ENCODE peak calls at places on chromosomes 12 and 14, in nine cellular contexts. G is T-helper 2 cell; M is NCI-H460; K is NCI-H1694; P is central memory CD4-positive, alpha-beta T cell; A is AG08396; X is AG10803; O is stimulated activated CD4-positive, alpha-beta T cell treated with anti-CD3 and anti-CD28 coated beads, TNF-alpha, amount 100 ng/mL, for 48 hours; T is skeletal muscle cell. D is an unnamed sample.
A peak's percentile ranks its signal among the peaks of the same experiment; 100 is the strongest.

GRCh38 chr14:68168460-68169109 is 349.0 kb downstream of the RAD51B start:
- DNase-seq in X (no peak), A (no peak), P (no peak), T (no peak), M (no peak), O (no peak), G (no peak), K (no peak), D (no peak)

GRCh38 chr12:51959921-51960320 is 8.4 kb downstream of the ACVR1B start:
- DNase-seq in O (no peak), T (no peak), M (no peak), G (no peak), K (no peak), P (no peak), X (no peak), A (no peak), D (no peak)

GRCh38 chr12:49092086-49092815 is 2.4 kb downstream of the DHH start:
- DNase-seq in P (peak; percentile 42), K (no peak), M (peak; percentile 40), X (no peak), G (peak; percentile 36), T (no peak), O (no peak), A (peak; percentile 70), D (peak; percentile 83)

GRCh38 chr12:124640096-124640495 is 72.7 kb upstream of the NCOR2 start:
- DNase-seq in G (no peak), P (no peak), K (no peak), A (peak; percentile 64), T (no peak), O (no peak), M (peak; percentile 58), X (peak; percentile 44), D (no peak)

GRCh38 chr12:76878045-76878898 is 547 bp downstream of the CSRP2 start:
- DNase-seq in O (no peak), A (peak; percentile 39), K (no peak), G (no peak), T (no peak), M (no peak), X (no peak), P (no peak), D (no peak)

GRCh38 chr12:50635356-50635755 is 128.5 kb upstream of the ATF1 start:
- DNase-seq in T (no peak), O (no peak), K (no peak), A (no peak), X (no peak), G (no peak), M (no peak), P (no peak), D (no peak)

GRCh38 chr12:12266389-12266872 is 413 bp downstream of the LRP6 start:
- DNase-seq in O (no peak), M (no peak), A (peak; percentile 31), P (no peak), K (no peak), X (no peak), T (no peak), G (no peak), D (no peak)

GRCh38 chr12:92503977-92504966 is 198.5 kb upstream of the PLEKHG7 start:
- DNase-seq in A (no peak), X (no peak), P (no peak), T (no peak), M (no peak), O (no peak), G (no peak), K (peak; percentile 19), D (no peak)

GRCh38 chr12:90342081-90342480 is 612.9 kb downstream of the CCER1 start:
- DNase-seq in X (peak; percentile 9), G (no peak), M (no peak), P (no peak), O (no peak), A (no peak), T (no peak), K (no peak), D (no peak)

GRCh38 chr12:122459211-122459610 is 36.7 kb upstream of the CLIP1 start:
- DNase-seq in M (no peak), K (no peak), A (no peak), G (no peak), X (no peak), O (no peak), T (no peak), P (no peak), D (no peak)

GRCh38 chr14:96145116-96145864 is 59.3 kb upstream of the BDKRB2 start:
- DNase-seq in G (no peak), P (no peak), A (peak; percentile 54), O (no peak), K (no peak), M (no peak), X (peak; percentile 85), T (no peak), D (no peak)

GRCh38 chr14:22598896-22599244 is 770 bp downstream of the ABHD4 start:
- DNase-seq in G (no peak), P (peak; percentile 28), O (peak; percentile 22), M (peak; percentile 67), K (no peak), X (peak; percentile 60), T (no peak), A (peak; percentile 72), D (no peak)

GRCh38 chr14:90922141-90922540 is 105.9 kb upstream of the TTC7B start:
- DNase-seq in G (no peak), O (no peak), M (no peak), A (no peak), X (no peak), K (no peak), T (no peak), P (no peak), D (no peak)

GRCh38 chr12:76236640-76237039 is 111.6 kb downstream of the BBS10 start:
- DNase-seq in P (no peak), A (no peak), O (no peak), G (no peak), T (no peak), M (no peak), K (no peak), X (no peak), D (no peak)

GRCh38 chr14:51539571-51540037 is 112.1 kb upstream of the FRMD6 start:
- DNase-seq in G (no peak), P (no peak), T (peak; percentile 73), O (no peak), A (peak; percentile 66), K (no peak), M (no peak), X (peak; percentile 91), D (no peak)

GRCh38 chr12:105301696-105302095 is 28.8 kb upstream of the C12orf75 start:
- DNase-seq in K (no peak), O (no peak), T (no peak), M (no peak), A (no peak), P (no peak), X (no peak), G (no peak), D (no peak)

GRCh38 chr14:22314183-22314820 is 274.7 kb downstream of the DAD1 start:
- DNase-seq in O (no peak), M (peak; percentile 80), K (peak; percentile 44), P (peak; percentile 5), T (no peak), X (peak; percentile 38), A (peak; percentile 41), G (no peak), D (no peak)

GRCh38 chr14:88821888-88822287 is 2.6 kb upstream of the TTC8 start:
- DNase-seq in X (no peak), M (no peak), P (no peak), O (no peak), G (no peak), K (no peak), A (no peak), T (no peak), D (no peak)

D was measured in chondrocyte.